ENCODE peak calls at places on chromosome 3, in four cellular contexts. G is HepG2, D is K562, T is SK-N-SH. Q is an unnamed sample.

GRCh38 chr3:194689493-194689901 is 3.8 kb downstream of the FAM43A start:
- DNase-seq in G (no peak), D (no peak), T (no peak), Q (no peak)

GRCh38 chr3:122520861-122521260 is 6.1 kb upstream of the KPNA1 start:
- DNase-seq in G (peak; percentile 56), D (no peak), T (no peak), Q (no peak)

GRCh38 chr3:125374996-125375941 is at the start of gene ZNF148:
- DNase-seq in G (peak; percentile 83), D (peak; percentile 91), T (peak; percentile 90), Q (peak; percentile 66)

GRCh38 chr3:185959609-185960517 is 22.0 kb upstream of the TRA2B start:
- DNase-seq in G (peak; percentile 88), D (peak; percentile 30), T (no peak), Q (no peak)

GRCh38 chr3:179146911-179147570 is 1.1 kb upstream of the PIK3CA start:
- DNase-seq in G (peak; percentile 74), D (peak; percentile 79), T (peak; percentile 68), Q (peak; percentile 71)

GRCh38 chr3:15633159-15633558 is 31.6 kb downstream of the BTD start:
- DNase-seq in G (no peak), D (no peak), T (no peak), Q (no peak)

GRCh38 chr3:48016336-48016973 is at the start of gene MAP4:
- DNase-seq in G (no peak), D (peak; percentile 70), T (no peak), Q (no peak)

GRCh38 chr3:191753186-191753585 is 292.2 kb downstream of the PYDC2 start:
- DNase-seq in G (no peak), D (no peak), T (no peak), Q (no peak)

GRCh38 chr3:52521881-52522650 is 11.6 kb downstream of the NT5DC2 start:
- DNase-seq in G (no peak), D (no peak), T (no peak), Q (no peak)

DNA sequence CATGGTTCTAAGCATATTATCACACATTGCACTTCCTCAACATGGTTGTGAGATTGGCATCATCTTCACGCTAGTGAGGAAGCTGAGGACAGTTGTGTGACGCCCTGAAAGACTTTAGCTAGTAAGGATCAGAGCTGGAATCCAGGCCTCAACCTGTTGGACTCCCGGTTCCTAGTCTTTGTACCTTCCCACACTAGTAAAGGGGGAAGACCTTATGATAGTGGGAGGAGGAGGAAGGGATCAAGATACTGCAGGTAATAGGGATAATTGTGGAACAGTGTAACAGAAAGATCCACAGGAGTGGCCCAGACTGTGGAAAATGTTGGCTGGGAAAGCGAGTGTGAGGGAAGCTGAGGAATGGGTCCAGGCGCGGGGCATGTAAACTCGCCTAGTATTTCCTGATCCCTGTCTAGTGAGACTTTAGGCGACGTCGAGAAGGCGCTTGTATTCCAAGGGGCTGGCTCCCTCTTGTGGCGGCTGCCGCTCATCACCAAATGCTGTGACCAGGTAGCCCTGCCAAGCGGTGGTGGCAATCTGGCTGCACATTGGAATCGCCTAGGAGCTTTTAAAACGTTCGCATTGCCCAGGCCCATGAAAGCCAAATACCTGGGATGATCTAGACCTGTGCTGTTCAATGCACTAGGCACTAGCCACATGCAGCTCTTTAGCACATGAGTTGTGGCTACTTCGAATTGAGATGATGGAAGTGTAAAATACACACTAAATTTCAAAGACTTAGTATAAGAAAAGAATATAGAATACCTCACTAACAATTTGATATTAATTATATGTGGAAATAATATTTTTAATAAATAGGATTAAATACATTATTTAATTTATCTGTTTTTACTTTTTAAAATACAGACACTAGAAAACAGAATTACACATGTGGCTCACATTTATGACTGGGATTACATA is 38.8 kb upstream of the CLDN18 start:
- DNase-seq in G (peak; percentile 43), D (peak; percentile 58), T (peak; percentile 72), Q (peak; percentile 65)
- TF ChIP-seq ELF1 in G (no peak), D (no peak), T (no peak), Q (no peak)

DNA sequence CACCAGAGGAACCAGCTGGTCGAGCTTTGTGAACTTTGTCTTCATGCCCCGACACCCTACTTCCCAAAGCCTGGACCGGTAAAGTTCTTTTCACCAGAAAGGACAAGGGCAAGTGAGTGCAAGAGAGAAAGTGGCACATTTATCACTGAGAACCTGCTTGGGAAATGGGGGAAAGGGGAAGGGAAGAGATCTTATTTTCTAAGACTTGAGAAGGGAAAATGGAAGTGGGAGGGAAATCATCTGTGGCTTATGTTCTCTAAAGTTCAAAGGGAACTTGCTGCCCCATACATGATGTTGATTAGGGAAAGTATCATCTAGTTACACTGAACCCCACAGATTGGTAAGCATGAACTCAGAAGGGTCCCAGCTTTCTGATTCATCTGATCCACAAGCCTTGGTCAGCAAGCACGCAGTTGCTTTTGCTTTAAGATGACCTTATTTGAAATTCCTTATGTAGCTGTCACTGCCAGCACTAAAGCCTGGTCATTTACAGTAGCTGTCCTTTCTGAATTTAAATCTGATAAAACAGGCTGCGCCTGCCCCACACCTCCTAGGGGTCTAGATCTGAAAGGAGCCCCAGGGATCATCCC is 199.4 kb upstream of the LPP start:
- DNase-seq in G (no peak), D (no peak), T (no peak), Q (no peak)
- TF ChIP-seq ELF1 in G (no peak), D (no peak), T (no peak), Q (no peak)

GRCh38 chr3:71512000-71512399 is 71.5 kb downstream of the FOXP1 start:
- DNase-seq in G (peak; percentile 10), D (peak; percentile 78), T (no peak), Q (no peak)

GRCh38 chr3:71510485-71510884 is 73.0 kb downstream of the FOXP1 start:
- DNase-seq in G (peak; percentile 4), D (peak; percentile 20), T (no peak), Q (no peak)

GRCh38 chr3:71512544-71512943 is 71.0 kb downstream of the FOXP1 start:
- DNase-seq in G (no peak), D (no peak), T (no peak), Q (no peak)

GRCh38 chr3:71511446-71511845 is 72.1 kb downstream of the FOXP1 start:
- DNase-seq in G (no peak), D (no peak), T (no peak), Q (no peak)

DNA sequence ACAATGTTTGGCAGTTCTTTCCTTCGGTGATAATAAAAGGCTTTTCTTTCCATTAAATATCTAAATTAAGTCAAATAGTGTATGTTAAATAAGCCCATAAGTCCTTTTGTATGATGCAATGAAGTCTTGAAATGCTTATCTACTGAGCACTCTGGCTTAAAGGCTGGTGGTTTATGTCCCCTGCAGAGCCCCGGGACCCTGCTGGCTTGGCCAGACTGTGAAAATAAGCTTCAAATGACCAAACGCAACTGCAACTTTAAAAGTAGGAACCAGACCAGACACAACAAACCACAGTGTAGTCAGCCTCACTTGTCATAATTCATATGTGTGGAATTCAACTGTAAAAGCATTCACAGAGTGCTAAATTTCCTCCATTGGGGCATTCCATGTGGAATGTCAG is 72.5 kb downstream of the FOXP1 start:
- DNase-seq in G (no peak), D (peak; percentile 48), T (no peak), Q (no peak)
- TF ChIP-seq ELF1 in G (no peak), D (no peak), T (no peak), Q (no peak)

DNA sequence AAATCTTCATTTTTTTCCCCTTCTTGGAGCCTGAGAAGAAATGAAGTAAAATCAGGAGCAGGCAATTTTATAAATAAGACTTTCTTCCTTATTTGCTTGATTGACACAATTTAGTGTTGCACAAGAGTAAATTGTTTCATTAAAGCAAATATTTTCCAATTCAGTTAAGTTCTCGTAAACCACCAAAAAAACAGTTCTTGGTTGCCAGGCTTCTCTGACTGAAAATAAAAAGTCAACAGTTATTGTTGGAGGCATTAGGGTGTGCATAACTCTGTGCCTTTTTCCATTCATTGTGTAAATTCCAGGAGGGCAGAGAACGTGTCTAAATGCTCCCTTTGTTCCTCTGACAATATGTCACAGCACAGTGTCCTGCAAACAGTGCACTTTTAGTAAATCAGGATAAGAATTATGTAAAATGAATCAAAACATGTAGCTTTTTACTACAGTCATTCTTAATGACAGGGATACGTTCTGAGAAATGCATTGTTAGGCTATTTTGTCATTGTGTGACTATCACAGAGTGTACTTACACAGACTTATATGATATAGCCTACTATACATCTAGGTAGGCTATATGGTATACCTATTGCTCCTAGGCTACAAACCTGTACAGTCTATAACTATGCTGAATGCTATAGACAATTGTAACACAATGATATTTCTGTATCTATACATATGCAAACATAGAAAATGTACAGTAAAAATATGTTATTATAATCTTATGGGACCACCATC is at the start of gene CP:
- DNase-seq in G (peak; percentile 94), D (no peak), T (no peak), Q (no peak)
- TF ChIP-seq ELF1 in G (no peak), D (no peak), T (no peak), Q (no peak)

DNA sequence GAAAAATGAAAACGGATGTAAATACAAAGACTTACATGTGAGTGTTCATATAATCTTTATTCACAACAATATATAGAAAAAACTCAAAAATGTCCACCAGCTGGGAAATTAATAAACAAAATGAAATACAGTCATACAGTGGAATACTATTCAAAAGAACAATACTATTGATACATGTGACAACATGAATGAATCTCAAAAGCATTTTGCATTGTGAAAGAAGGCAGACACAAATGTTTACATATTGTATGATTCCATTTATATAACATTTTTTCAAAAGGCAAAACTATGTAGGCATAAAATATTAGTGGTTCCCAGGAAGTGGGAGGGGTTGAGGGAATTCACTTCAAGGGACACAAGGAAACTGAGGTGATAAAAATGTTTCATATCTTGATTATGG is 303.2 kb downstream of the CTNNB1 start:
- DNase-seq in G (no peak), D (no peak), T (no peak), Q (no peak)
- TF ChIP-seq ELF1 in G (no peak), D (no peak), T (no peak), Q (no peak)

GRCh38 chr3:77102916-77103769 is 63.2 kb downstream of the ROBO2 start:
- DNase-seq in G (no peak), D (no peak), T (no peak), Q (no peak)
- TF ChIP-seq ELF1 in G (no peak), D (no peak), T (no peak), Q (no peak)

GRCh38 chr3:189664311-189664710 is 33.1 kb downstream of the TP63 start:
- DNase-seq in G (no peak), D (no peak), T (no peak), Q (no peak)
- TF ChIP-seq ELF1 in G (no peak), D (no peak), T (no peak), Q (no peak)

GRCh38 chr3:101124125-101124524 is 130.9 kb upstream of the ABI3BP start:
- DNase-seq in G (no peak), D (no peak), T (no peak), Q (no peak)
- TF ChIP-seq ELF1 in G (no peak), D (no peak), T (no peak), Q (no peak)

GRCh38 chr3:196867155-196867506 is 589 bp upstream of the SENP5 start:
- DNase-seq in G (no peak), D (no peak), T (no peak), Q (no peak)

GRCh38 chr3:196872316-196872715 is 4.6 kb downstream of the SENP5 start:
- DNase-seq in G (no peak), D (no peak), T (no peak), Q (no peak)

GRCh38 chr3:196867507-196868296 is at the start of gene SENP5:
- DNase-seq in G (peak; percentile 75), D (peak; percentile 95), T (peak; percentile 97), Q (peak; percentile 62)

GRCh38 chr3:196868297-196868661 is 559 bp downstream of the SENP5 start:
- DNase-seq in G (peak; percentile 20), D (peak; percentile 58), T (peak; percentile 60), Q (no peak)
- TF ChIP-seq ELF1 in G (no peak), D (no peak), T (no peak), Q (no peak)